ENCODE peak calls at places on chromosome 6, in six cellular contexts. One of them, this sample, is unnamed.

GRCh38 chr6:150541587-150541986 is 58.1 kb upstream of the PLEKHG1 start:
- DNase-seq in endodermal cell: no peak
- DNase-seq in CD8-positive, alpha-beta T cell: no peak
- DNase-seq in mesenchymal stem cell: no peak
- DNase-seq in left lung: no peak
- DNase-seq in neuronal stem cell: no peak
- DNase-seq in this sample: no peak

GRCh38 chr6:38489951-38490350 is 149.8 kb downstream of the BTBD9 start:
- DNase-seq in neuronal stem cell: no peak
- DNase-seq in CD8-positive, alpha-beta T cell: no peak
- DNase-seq in left lung: no peak
- DNase-seq in mesenchymal stem cell: peak
- DNase-seq in endodermal cell: no peak
- DNase-seq in this sample: peak

GRCh38 chr6:87909849-87910248 is 137.8 kb upstream of the SPACA1 start:
- DNase-seq in neuronal stem cell: no peak
- DNase-seq in endodermal cell: no peak
- DNase-seq in CD8-positive, alpha-beta T cell: no peak
- DNase-seq in mesenchymal stem cell: no peak
- DNase-seq in left lung: no peak
- DNase-seq in this sample: peak

GRCh38 chr6:143158113-143158581 is 97.5 kb downstream of the AIG1 start:
- DNase-seq in mesenchymal stem cell: peak
- DNase-seq in left lung: no peak
- DNase-seq in CD8-positive, alpha-beta T cell: no peak
- DNase-seq in neuronal stem cell: no peak
- DNase-seq in endodermal cell: no peak
- DNase-seq in this sample: no peak

GRCh38 chr6:71463061-71463460 is 174.4 kb downstream of the OGFRL1 start:
- DNase-seq in CD8-positive, alpha-beta T cell: no peak
- DNase-seq in endodermal cell: no peak
- DNase-seq in mesenchymal stem cell: no peak
- DNase-seq in left lung: no peak
- DNase-seq in neuronal stem cell: no peak
- DNase-seq in this sample: no peak

GRCh38 chr6:132909742-132910141 is 95.4 kb downstream of the RPS12 start:
- DNase-seq in CD8-positive, alpha-beta T cell: no peak
- DNase-seq in endodermal cell: no peak
- DNase-seq in mesenchymal stem cell: no peak
- DNase-seq in left lung: no peak
- DNase-seq in neuronal stem cell: no peak
- DNase-seq in this sample: no peak

GRCh38 chr6:108955329-108955949 is 107.2 kb downstream of the ARMC2 start:
- DNase-seq in mesenchymal stem cell: no peak
- DNase-seq in left lung: no peak
- DNase-seq in CD8-positive, alpha-beta T cell: no peak
- DNase-seq in neuronal stem cell: no peak
- DNase-seq in endodermal cell: no peak
- DNase-seq in this sample: no peak

GRCh38 chr6:144581807-144582537 is 296.8 kb downstream of the UTRN start:
- DNase-seq in left lung: no peak
- DNase-seq in CD8-positive, alpha-beta T cell: peak
- DNase-seq in mesenchymal stem cell: peak
- DNase-seq in neuronal stem cell: peak
- DNase-seq in endodermal cell: peak
- DNase-seq in this sample: no peak

GRCh38 chr6:75673885-75674284 is 72.2 kb downstream of the SENP6 start:
- DNase-seq in endodermal cell: no peak
- DNase-seq in CD8-positive, alpha-beta T cell: no peak
- DNase-seq in left lung: no peak
- DNase-seq in mesenchymal stem cell: peak
- DNase-seq in neuronal stem cell: no peak
- DNase-seq in this sample: no peak

GRCh38 chr6:167047554-167047953 is 48.4 kb downstream of the CEP43 start:
- DNase-seq in mesenchymal stem cell: no peak
- DNase-seq in CD8-positive, alpha-beta T cell: peak
- DNase-seq in endodermal cell: no peak
- DNase-seq in left lung: peak
- DNase-seq in neuronal stem cell: no peak
- DNase-seq in this sample: no peak

GRCh38 chr6:97703661-97704060 is 420.6 kb upstream of the MMS22L start:
- DNase-seq in neuronal stem cell: no peak
- DNase-seq in endodermal cell: no peak
- DNase-seq in mesenchymal stem cell: no peak
- DNase-seq in CD8-positive, alpha-beta T cell: no peak
- DNase-seq in left lung: no peak
- DNase-seq in this sample: no peak

GRCh38 chr6:165001502-165002157 is 307.8 kb downstream of the C6orf118 start:
- DNase-seq in mesenchymal stem cell: no peak
- DNase-seq in left lung: no peak
- DNase-seq in neuronal stem cell: no peak
- DNase-seq in endodermal cell: no peak
- DNase-seq in CD8-positive, alpha-beta T cell: no peak
- DNase-seq in this sample: no peak

GRCh38 chr6:53119349-53119748 is 29.3 kb downstream of the GCM1 start:
- DNase-seq in endodermal cell: no peak
- DNase-seq in CD8-positive, alpha-beta T cell: no peak
- DNase-seq in neuronal stem cell: no peak
- DNase-seq in left lung: no peak
- DNase-seq in mesenchymal stem cell: peak
- DNase-seq in this sample: no peak

GRCh38 chr6:135114355-135115145 is 59.9 kb upstream of the HBS1L start:
- DNase-seq in endodermal cell: no peak
- DNase-seq in left lung: no peak
- DNase-seq in mesenchymal stem cell: no peak
- DNase-seq in CD8-positive, alpha-beta T cell: no peak
- DNase-seq in neuronal stem cell: no peak
- DNase-seq in this sample: no peak

GRCh38 chr6:168061269-168062210 is 17.5 kb downstream of the FRMD1 start:
- DNase-seq in endodermal cell: no peak
- DNase-seq in neuronal stem cell: no peak
- DNase-seq in left lung: no peak
- DNase-seq in CD8-positive, alpha-beta T cell: no peak
- DNase-seq in mesenchymal stem cell: no peak
- DNase-seq in this sample: no peak

GRCh38 chr6:149897855-149898744 is at the start of gene RAET1E:
- DNase-seq in neuronal stem cell: no peak
- DNase-seq in mesenchymal stem cell: no peak
- DNase-seq in left lung: no peak
- DNase-seq in CD8-positive, alpha-beta T cell: no peak
- DNase-seq in endodermal cell: peak
- DNase-seq in this sample: no peak

GRCh38 chr6:144159231-144159630 is 8.9 kb downstream of the STX11 start:
- DNase-seq in CD8-positive, alpha-beta T cell: no peak
- DNase-seq in endodermal cell: no peak
- DNase-seq in neuronal stem cell: no peak
- DNase-seq in left lung: no peak
- DNase-seq in mesenchymal stem cell: no peak
- DNase-seq in this sample: no peak

GRCh38 chr6:89297695-89298351 is 17.3 kb downstream of the GABRR2 start:
- DNase-seq in left lung: peak
- DNase-seq in CD8-positive, alpha-beta T cell: peak
- DNase-seq in neuronal stem cell: no peak
- DNase-seq in endodermal cell: no peak
- DNase-seq in mesenchymal stem cell: peak
- DNase-seq in this sample: peak

GRCh38 chr6:7311920-7312615 is 931 bp downstream of the SSR1 start:
- DNase-seq in endodermal cell: no peak
- DNase-seq in mesenchymal stem cell: peak
- DNase-seq in CD8-positive, alpha-beta T cell: no peak
- DNase-seq in neuronal stem cell: no peak
- DNase-seq in left lung: no peak
- DNase-seq in this sample: no peak

GRCh38 chr6:15493437-15494168 is 169.2 kb downstream of the DTNBP1 start:
- DNase-seq in endodermal cell: peak
- DNase-seq in CD8-positive, alpha-beta T cell: no peak
- DNase-seq in mesenchymal stem cell: peak
- DNase-seq in left lung: no peak
- DNase-seq in neuronal stem cell: no peak
- DNase-seq in this sample: no peak

GRCh38 chr6:84522135-84522535 is 242.3 kb downstream of the TBX18 start:
- DNase-seq in endodermal cell: no peak
- DNase-seq in neuronal stem cell: no peak
- DNase-seq in CD8-positive, alpha-beta T cell: no peak
- DNase-seq in left lung: no peak
- DNase-seq in mesenchymal stem cell: peak
- DNase-seq in this sample: peak

GRCh38 chr6:35359744-35360348 is 17.5 kb downstream of the PPARD start:
- DNase-seq in CD8-positive, alpha-beta T cell: no peak
- DNase-seq in left lung: no peak
- DNase-seq in mesenchymal stem cell: peak
- DNase-seq in endodermal cell: no peak
- DNase-seq in neuronal stem cell: no peak
- DNase-seq in this sample: peak

GRCh38 chr6:1761472-1761871 is 151.8 kb downstream of the FOXC1 start:
- DNase-seq in CD8-positive, alpha-beta T cell: no peak
- DNase-seq in left lung: no peak
- DNase-seq in endodermal cell: no peak
- DNase-seq in mesenchymal stem cell: no peak
- DNase-seq in neuronal stem cell: no peak
- DNase-seq in this sample: no peak

GRCh38 chr6:153167026-153167891 is 36.2 kb upstream of the RGS17 start:
- DNase-seq in mesenchymal stem cell: peak
- DNase-seq in neuronal stem cell: no peak
- DNase-seq in endodermal cell: no peak
- DNase-seq in CD8-positive, alpha-beta T cell: no peak
- DNase-seq in left lung: no peak
- DNase-seq in this sample: peak

GRCh38 chr6:88246654-88247053 is 80.5 kb upstream of the CNR1 start:
- DNase-seq in left lung: no peak
- DNase-seq in CD8-positive, alpha-beta T cell: no peak
- DNase-seq in endodermal cell: peak
- DNase-seq in mesenchymal stem cell: no peak
- DNase-seq in neuronal stem cell: no peak
- DNase-seq in this sample: no peak

GRCh38 chr6:148457137-148457842 is 114.7 kb downstream of the SASH1 start:
- DNase-seq in endodermal cell: no peak
- DNase-seq in CD8-positive, alpha-beta T cell: no peak
- DNase-seq in neuronal stem cell: no peak
- DNase-seq in left lung: no peak
- DNase-seq in mesenchymal stem cell: peak
- DNase-seq in this sample: no peak

GRCh38 chr6:89834884-89835792 is 5.5 kb downstream of the CASP8AP2 start:
- DNase-seq in left lung: no peak
- DNase-seq in CD8-positive, alpha-beta T cell: peak
- DNase-seq in mesenchymal stem cell: no peak
- DNase-seq in neuronal stem cell: no peak
- DNase-seq in endodermal cell: no peak
- DNase-seq in this sample: no peak

GRCh38 chr6:111592726-111593515 is 12.8 kb downstream of the TRAF3IP2 start:
- DNase-seq in CD8-positive, alpha-beta T cell: no peak
- DNase-seq in endodermal cell: no peak
- DNase-seq in neuronal stem cell: no peak
- DNase-seq in left lung: no peak
- DNase-seq in mesenchymal stem cell: no peak
- DNase-seq in this sample: no peak

GRCh38 chr6:111590209-111590955 is 15.3 kb downstream of the TRAF3IP2 start:
- DNase-seq in neuronal stem cell: no peak
- DNase-seq in mesenchymal stem cell: no peak
- DNase-seq in CD8-positive, alpha-beta T cell: no peak
- DNase-seq in endodermal cell: no peak
- DNase-seq in left lung: no peak
- DNase-seq in this sample: no peak

GRCh38 chr6:111591901-111592461 is 13.7 kb downstream of the TRAF3IP2 start:
- DNase-seq in CD8-positive, alpha-beta T cell: no peak
- DNase-seq in endodermal cell: no peak
- DNase-seq in mesenchymal stem cell: peak
- DNase-seq in neuronal stem cell: no peak
- DNase-seq in left lung: no peak
- DNase-seq in this sample: no peak

GRCh38 chr6:111593516-111593824 is 12.2 kb downstream of the TRAF3IP2 start:
- DNase-seq in CD8-positive, alpha-beta T cell: no peak
- DNase-seq in endodermal cell: no peak
- DNase-seq in left lung: no peak
- DNase-seq in neuronal stem cell: no peak
- DNase-seq in mesenchymal stem cell: no peak
- DNase-seq in this sample: no peak

GRCh38 chr6:111591370-111591900 is 14.2 kb downstream of the TRAF3IP2 start:
- DNase-seq in mesenchymal stem cell: peak
- DNase-seq in endodermal cell: no peak
- DNase-seq in left lung: peak
- DNase-seq in neuronal stem cell: no peak
- DNase-seq in CD8-positive, alpha-beta T cell: no peak
- DNase-seq in this sample: peak
- H3K4me3 ChIP-seq in mesenchymal stem cell: peak
- H3K4me3 ChIP-seq in endodermal cell: no peak
- H3K4me3 ChIP-seq in left lung: no peak
- H3K4me3 ChIP-seq in neuronal stem cell: no peak
- H3K4me3 ChIP-seq in CD8-positive, alpha-beta T cell: no peak
- H3K4me3 ChIP-seq in this sample: no peak

DNA sequence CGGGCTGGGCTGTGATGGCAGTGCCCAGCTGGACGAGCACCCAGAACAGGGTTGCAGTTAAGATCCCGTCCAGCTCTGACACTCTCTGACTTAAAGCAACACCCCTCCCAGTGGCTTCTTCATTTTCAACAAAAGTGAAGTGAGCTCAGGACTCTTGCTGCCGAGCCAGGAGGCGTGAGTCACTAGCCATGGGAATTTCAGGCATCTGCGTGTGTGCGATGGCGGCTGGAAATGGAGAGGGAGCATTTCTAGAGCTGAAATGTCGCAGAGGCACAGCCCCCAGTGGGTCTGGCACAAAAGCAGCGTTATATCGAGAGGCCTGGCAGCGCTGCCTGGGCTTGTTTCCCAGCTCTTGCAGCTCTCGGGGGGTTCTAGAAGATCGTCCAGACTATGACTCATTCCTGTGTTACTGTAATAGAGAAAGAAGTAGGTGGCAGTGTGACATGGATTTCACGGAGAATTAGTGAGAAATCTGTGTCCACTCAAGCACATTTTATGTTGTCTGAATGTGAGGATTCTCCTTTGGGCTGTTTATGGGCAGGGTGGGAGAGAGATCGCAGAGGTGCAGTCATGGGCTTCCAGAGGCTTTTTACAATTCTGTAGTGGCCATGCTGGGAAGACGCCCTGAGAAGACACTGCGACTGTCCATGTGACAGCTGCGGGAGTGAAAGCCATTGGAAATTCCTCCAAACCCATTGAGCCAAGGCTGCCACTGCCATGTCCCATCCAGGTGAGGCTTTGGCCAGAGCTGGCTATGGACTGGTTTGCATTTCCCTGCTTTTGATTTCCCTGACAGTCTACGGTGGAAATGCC is 216.7 kb upstream of the ECI2 start:
- DNase-seq in neuronal stem cell: no peak
- DNase-seq in endodermal cell: peak
- DNase-seq in mesenchymal stem cell: peak
- DNase-seq in CD8-positive, alpha-beta T cell: no peak
- DNase-seq in left lung: peak
- DNase-seq in this sample: peak
- H3K4me3 ChIP-seq in neuronal stem cell: no peak
- H3K4me3 ChIP-seq in endodermal cell: no peak
- H3K4me3 ChIP-seq in mesenchymal stem cell: peak
- H3K4me3 ChIP-seq in CD8-positive, alpha-beta T cell: no peak
- H3K4me3 ChIP-seq in left lung: no peak
- H3K4me3 ChIP-seq in this sample: peak

GRCh38 chr6:18387061-18387721 is at the start of gene RNF144B:
- DNase-seq in mesenchymal stem cell: peak
- DNase-seq in left lung: peak
- DNase-seq in endodermal cell: peak
- DNase-seq in CD8-positive, alpha-beta T cell: peak
- DNase-seq in neuronal stem cell: peak
- DNase-seq in this sample: no peak
- H3K4me3 ChIP-seq in mesenchymal stem cell: peak
- H3K4me3 ChIP-seq in left lung: peak
- H3K4me3 ChIP-seq in endodermal cell: peak
- H3K4me3 ChIP-seq in CD8-positive, alpha-beta T cell: peak
- H3K4me3 ChIP-seq in neuronal stem cell: peak
- H3K4me3 ChIP-seq in this sample: peak

GRCh38 chr6:136926383-136926782 is 4.3 kb downstream of the SLC35D3 start:
- DNase-seq in CD8-positive, alpha-beta T cell: no peak
- DNase-seq in left lung: no peak
- DNase-seq in mesenchymal stem cell: no peak
- DNase-seq in endodermal cell: no peak
- DNase-seq in neuronal stem cell: no peak
- DNase-seq in this sample: no peak
- H3K4me3 ChIP-seq in CD8-positive, alpha-beta T cell: no peak
- H3K4me3 ChIP-seq in left lung: no peak
- H3K4me3 ChIP-seq in mesenchymal stem cell: no peak
- H3K4me3 ChIP-seq in endodermal cell: no peak
- H3K4me3 ChIP-seq in neuronal stem cell: no peak
- H3K4me3 ChIP-seq in this sample: no peak